ENCODE peak calls at places on chromosomes 5 and 9, in ten cellular contexts. J, Z, R, L, F, O, H, U, A and C are unnamed samples.

GRCh38 chr9:5778799-5779198 is 54.1 kb downstream of the ERMP1 start:
- DNase-seq in J (no peak), Z (no peak), R (no peak), L (no peak), F (no peak), O (no peak), H (no peak), U (no peak), A (no peak), C (no peak)

GRCh38 chr9:125240649-125240999 is 519 bp downstream of the HSPA5 start:
- DNase-seq in J (no peak), Z (no peak), R (peak), L (peak), F (no peak), O (peak), H (no peak), U (peak), A (peak), C (no peak)

GRCh38 chr9:99966720-99967119 is 60.3 kb downstream of the STX17 start:
- DNase-seq in J (no peak), Z (no peak), R (no peak), L (peak), F (peak), O (peak), H (no peak), U (peak), A (no peak), C (no peak)

GRCh38 chr9:81999806-82000205 is 11.2 kb downstream of the SPATA31D1 start:
- DNase-seq in J (no peak), Z (no peak), R (no peak), L (no peak), F (no peak), O (no peak), H (peak), U (no peak), A (no peak), C (no peak)

GRCh38 chr5:57937501-57937900 is 454.9 kb upstream of the ACTBL2 start:
- DNase-seq in J (no peak), Z (no peak), R (no peak), L (peak), F (no peak), O (no peak), H (no peak), U (peak), A (no peak), C (no peak)

GRCh38 chr5:94968507-94969095 is 316.3 kb downstream of the MCTP1 start:
- DNase-seq in J (no peak), Z (peak), R (peak), L (peak), F (peak), O (peak), H (peak), U (peak), A (no peak), C (no peak)

GRCh38 chr5:111855356-111855755 is 98.4 kb upstream of the NREP start:
- DNase-seq in J (no peak), Z (no peak), R (no peak), L (no peak), F (no peak), O (no peak), H (no peak), U (no peak), A (no peak), C (no peak)

GRCh38 chr9:673264-673965 is 168.1 kb upstream of the DMRT1 start:
- DNase-seq in J (no peak), Z (no peak), R (no peak), L (no peak), F (no peak), O (no peak), H (no peak), U (peak), A (no peak), C (no peak)

GRCh38 chr5:101995585-101995984 is 300.5 kb downstream of the SLCO4C1 start:
- DNase-seq in J (no peak), Z (no peak), R (no peak), L (no peak), F (no peak), O (no peak), H (no peak), U (no peak), A (no peak), C (no peak)

GRCh38 chr9:22446589-22446949 is at the start of gene DMRTA1:
- DNase-seq in J (peak), Z (peak), R (no peak), L (peak), F (peak), O (peak), H (peak), U (peak), A (peak), C (peak)

GRCh38 chr5:31027726-31028125 is 165.8 kb upstream of the CDH6 start:
- DNase-seq in J (no peak), Z (no peak), R (no peak), L (no peak), F (no peak), O (no peak), H (no peak), U (no peak), A (no peak), C (no peak)

GRCh38 chr5:133924221-133924920 is 44.1 kb downstream of the C5orf15 start:
- DNase-seq in J (no peak), Z (no peak), R (no peak), L (no peak), F (no peak), O (no peak), H (peak), U (peak), A (no peak), C (no peak)

GRCh38 chr9:124450241-124450924 is at the start of gene ADGRD2:
- DNase-seq in J (no peak), Z (peak), R (no peak), L (peak), F (no peak), O (no peak), H (peak), U (peak), A (peak), C (no peak)

GRCh38 chr9:5449521-5450359 is 602 bp upstream of the CD274 start:
- DNase-seq in J (no peak), Z (no peak), R (no peak), L (no peak), F (no peak), O (no peak), H (no peak), U (no peak), A (no peak), C (no peak)